ENCODE peak calls at places on chromosomes 1 and 21, in ten cellular contexts. One of them, this sample, is unnamed.
A peak's percentile ranks its signal among the peaks of the same experiment; 100 is the strongest.

GRCh38 chr1:209053587-209053986 is 529.9 kb upstream of the CAMK1G start:
- ATAC-seq in Right ventricle myocardium inferior: no peak
- ATAC-seq in CD4-positive, CD25-positive, alpha-beta regulatory T cell: no peak
- ATAC-seq in GM12878: no peak
- ATAC-seq in HCT116: no peak
- ATAC-seq in left colon: no peak
- ATAC-seq in left cardiac atrium: no peak
- ATAC-seq in activated CD4-positive, CD25-positive, alpha-beta regulatory T cell treated with anti-CD3 and anti-CD28 coated beads, Interleukin-2, amount 50 U/mL, for 24 hours: no peak
- ATAC-seq in naive thymus-derived CD8-positive, alpha-beta T cell: no peak
- ATAC-seq in pancreas: no peak
- ATAC-seq in this sample: no peak

GRCh38 chr1:37752213-37752582 is 12.7 kb downstream of the EPHA10 start:
- ATAC-seq in Right ventricle myocardium inferior: no peak
- ATAC-seq in CD4-positive, CD25-positive, alpha-beta regulatory T cell: no peak
- ATAC-seq in GM12878: no peak
- ATAC-seq in HCT116: no peak
- ATAC-seq in left colon: peak; percentile 40
- ATAC-seq in left cardiac atrium: no peak
- ATAC-seq in activated CD4-positive, CD25-positive, alpha-beta regulatory T cell treated with anti-CD3 and anti-CD28 coated beads, Interleukin-2, amount 50 U/mL, for 24 hours: no peak
- ATAC-seq in naive thymus-derived CD8-positive, alpha-beta T cell: no peak
- ATAC-seq in pancreas: peak; percentile 6
- ATAC-seq in this sample: no peak

GRCh38 chr1:90761156-90761555 is 44.1 kb upstream of the BARHL2 start:
- ATAC-seq in Right ventricle myocardium inferior: no peak
- ATAC-seq in CD4-positive, CD25-positive, alpha-beta regulatory T cell: no peak
- ATAC-seq in GM12878: no peak
- ATAC-seq in HCT116: no peak
- ATAC-seq in left colon: no peak
- ATAC-seq in left cardiac atrium: no peak
- ATAC-seq in activated CD4-positive, CD25-positive, alpha-beta regulatory T cell treated with anti-CD3 and anti-CD28 coated beads, Interleukin-2, amount 50 U/mL, for 24 hours: no peak
- ATAC-seq in naive thymus-derived CD8-positive, alpha-beta T cell: no peak
- ATAC-seq in pancreas: no peak
- ATAC-seq in this sample: no peak

GRCh38 chr1:149978547-149979023 is 31.9 kb downstream of the OTUD7B start:
- ATAC-seq in Right ventricle myocardium inferior: no peak
- ATAC-seq in CD4-positive, CD25-positive, alpha-beta regulatory T cell: no peak
- ATAC-seq in GM12878: no peak
- ATAC-seq in HCT116: no peak
- ATAC-seq in left colon: peak; percentile 62
- ATAC-seq in left cardiac atrium: no peak
- ATAC-seq in activated CD4-positive, CD25-positive, alpha-beta regulatory T cell treated with anti-CD3 and anti-CD28 coated beads, Interleukin-2, amount 50 U/mL, for 24 hours: no peak
- ATAC-seq in naive thymus-derived CD8-positive, alpha-beta T cell: no peak
- ATAC-seq in pancreas: peak; percentile 45
- ATAC-seq in this sample: no peak

GRCh38 chr21:29125199-29125598 is 5.2 kb upstream of the MAP3K7CL start:
- ATAC-seq in Right ventricle myocardium inferior: no peak
- ATAC-seq in CD4-positive, CD25-positive, alpha-beta regulatory T cell: peak; percentile 31
- ATAC-seq in GM12878: peak; percentile 94
- ATAC-seq in HCT116: no peak
- ATAC-seq in left colon: no peak
- ATAC-seq in left cardiac atrium: no peak
- ATAC-seq in activated CD4-positive, CD25-positive, alpha-beta regulatory T cell treated with anti-CD3 and anti-CD28 coated beads, Interleukin-2, amount 50 U/mL, for 24 hours: peak; percentile 61
- ATAC-seq in naive thymus-derived CD8-positive, alpha-beta T cell: no peak
- ATAC-seq in pancreas: no peak
- ATAC-seq in this sample: no peak

GRCh38 chr1:61898658-61899057 is 156.4 kb downstream of the PATJ start:
- ATAC-seq in Right ventricle myocardium inferior: no peak
- ATAC-seq in CD4-positive, CD25-positive, alpha-beta regulatory T cell: no peak
- ATAC-seq in GM12878: no peak
- ATAC-seq in HCT116: no peak
- ATAC-seq in left colon: no peak
- ATAC-seq in left cardiac atrium: peak; percentile 30
- ATAC-seq in activated CD4-positive, CD25-positive, alpha-beta regulatory T cell treated with anti-CD3 and anti-CD28 coated beads, Interleukin-2, amount 50 U/mL, for 24 hours: no peak
- ATAC-seq in naive thymus-derived CD8-positive, alpha-beta T cell: no peak
- ATAC-seq in pancreas: no peak
- ATAC-seq in this sample: no peak

GRCh38 chr1:32695098-32695904 is 7.3 kb downstream of the SYNC start:
- ATAC-seq in Right ventricle myocardium inferior: peak; percentile 30
- ATAC-seq in CD4-positive, CD25-positive, alpha-beta regulatory T cell: no peak
- ATAC-seq in GM12878: no peak
- ATAC-seq in HCT116: peak; percentile 60
- ATAC-seq in left colon: peak; percentile 27
- ATAC-seq in left cardiac atrium: peak; percentile 65
- ATAC-seq in activated CD4-positive, CD25-positive, alpha-beta regulatory T cell treated with anti-CD3 and anti-CD28 coated beads, Interleukin-2, amount 50 U/mL, for 24 hours: no peak
- ATAC-seq in naive thymus-derived CD8-positive, alpha-beta T cell: no peak
- ATAC-seq in pancreas: peak; percentile 76
- ATAC-seq in this sample: peak; percentile 25

GRCh38 chr1:36643391-36644270 is 160.9 kb upstream of the CSF3R start:
- ATAC-seq in Right ventricle myocardium inferior: no peak
- ATAC-seq in CD4-positive, CD25-positive, alpha-beta regulatory T cell: no peak
- ATAC-seq in GM12878: no peak
- ATAC-seq in HCT116: no peak
- ATAC-seq in left colon: no peak
- ATAC-seq in left cardiac atrium: no peak
- ATAC-seq in activated CD4-positive, CD25-positive, alpha-beta regulatory T cell treated with anti-CD3 and anti-CD28 coated beads, Interleukin-2, amount 50 U/mL, for 24 hours: no peak
- ATAC-seq in naive thymus-derived CD8-positive, alpha-beta T cell: no peak
- ATAC-seq in pancreas: no peak
- ATAC-seq in this sample: no peak

GRCh38 chr1:51061231-51061943 is 40.6 kb upstream of the C1orf185 start:
- ATAC-seq in Right ventricle myocardium inferior: no peak
- ATAC-seq in CD4-positive, CD25-positive, alpha-beta regulatory T cell: no peak
- ATAC-seq in GM12878: no peak
- ATAC-seq in HCT116: no peak
- ATAC-seq in left colon: no peak
- ATAC-seq in left cardiac atrium: no peak
- ATAC-seq in activated CD4-positive, CD25-positive, alpha-beta regulatory T cell treated with anti-CD3 and anti-CD28 coated beads, Interleukin-2, amount 50 U/mL, for 24 hours: no peak
- ATAC-seq in naive thymus-derived CD8-positive, alpha-beta T cell: no peak
- ATAC-seq in pancreas: no peak
- ATAC-seq in this sample: no peak

GRCh38 chr1:83850849-83851248 is 148.1 kb downstream of the TTLL7 start:
- ATAC-seq in Right ventricle myocardium inferior: no peak
- ATAC-seq in CD4-positive, CD25-positive, alpha-beta regulatory T cell: no peak
- ATAC-seq in GM12878: no peak
- ATAC-seq in HCT116: no peak
- ATAC-seq in left colon: peak; percentile 96
- ATAC-seq in left cardiac atrium: no peak
- ATAC-seq in activated CD4-positive, CD25-positive, alpha-beta regulatory T cell treated with anti-CD3 and anti-CD28 coated beads, Interleukin-2, amount 50 U/mL, for 24 hours: no peak
- ATAC-seq in naive thymus-derived CD8-positive, alpha-beta T cell: no peak
- ATAC-seq in pancreas: peak; percentile 81
- ATAC-seq in this sample: no peak

GRCh38 chr21:29454179-29454578 is 155.5 kb downstream of the BACH1 start:
- ATAC-seq in Right ventricle myocardium inferior: no peak
- ATAC-seq in CD4-positive, CD25-positive, alpha-beta regulatory T cell: no peak
- ATAC-seq in GM12878: no peak
- ATAC-seq in HCT116: no peak
- ATAC-seq in left colon: no peak
- ATAC-seq in left cardiac atrium: no peak
- ATAC-seq in activated CD4-positive, CD25-positive, alpha-beta regulatory T cell treated with anti-CD3 and anti-CD28 coated beads, Interleukin-2, amount 50 U/mL, for 24 hours: no peak
- ATAC-seq in naive thymus-derived CD8-positive, alpha-beta T cell: no peak
- ATAC-seq in pancreas: no peak
- ATAC-seq in this sample: no peak

GRCh38 chr1:21639594-21640041 is 29.5 kb downstream of the RAP1GAP start:
- ATAC-seq in Right ventricle myocardium inferior: no peak
- ATAC-seq in CD4-positive, CD25-positive, alpha-beta regulatory T cell: no peak
- ATAC-seq in GM12878: no peak
- ATAC-seq in HCT116: peak; percentile 25
- ATAC-seq in left colon: peak; percentile 67
- ATAC-seq in left cardiac atrium: peak; percentile 52
- ATAC-seq in activated CD4-positive, CD25-positive, alpha-beta regulatory T cell treated with anti-CD3 and anti-CD28 coated beads, Interleukin-2, amount 50 U/mL, for 24 hours: no peak
- ATAC-seq in naive thymus-derived CD8-positive, alpha-beta T cell: no peak
- ATAC-seq in pancreas: peak; percentile 2
- ATAC-seq in this sample: peak; percentile 50

GRCh38 chr1:25080294-25081209 is 150.5 kb upstream of the RUNX3 start:
- ATAC-seq in Right ventricle myocardium inferior: no peak
- ATAC-seq in CD4-positive, CD25-positive, alpha-beta regulatory T cell: no peak
- ATAC-seq in GM12878: peak; percentile 56
- ATAC-seq in HCT116: peak; percentile 58
- ATAC-seq in left colon: no peak
- ATAC-seq in left cardiac atrium: no peak
- ATAC-seq in activated CD4-positive, CD25-positive, alpha-beta regulatory T cell treated with anti-CD3 and anti-CD28 coated beads, Interleukin-2, amount 50 U/mL, for 24 hours: no peak
- ATAC-seq in naive thymus-derived CD8-positive, alpha-beta T cell: no peak
- ATAC-seq in pancreas: no peak
- ATAC-seq in this sample: no peak

GRCh38 chr1:206465951-206466350 is 4.3 kb upstream of the IKBKE start:
- ATAC-seq in Right ventricle myocardium inferior: no peak
- ATAC-seq in CD4-positive, CD25-positive, alpha-beta regulatory T cell: peak; percentile 5
- ATAC-seq in GM12878: peak; percentile 9
- ATAC-seq in HCT116: no peak
- ATAC-seq in left colon: no peak
- ATAC-seq in left cardiac atrium: no peak
- ATAC-seq in activated CD4-positive, CD25-positive, alpha-beta regulatory T cell treated with anti-CD3 and anti-CD28 coated beads, Interleukin-2, amount 50 U/mL, for 24 hours: peak; percentile 63
- ATAC-seq in naive thymus-derived CD8-positive, alpha-beta T cell: no peak
- ATAC-seq in pancreas: no peak
- ATAC-seq in this sample: no peak

GRCh38 chr1:28718601-28719331 is 18.0 kb upstream of the YTHDF2 start:
- ATAC-seq in Right ventricle myocardium inferior: no peak
- ATAC-seq in CD4-positive, CD25-positive, alpha-beta regulatory T cell: no peak
- ATAC-seq in GM12878: no peak
- ATAC-seq in HCT116: no peak
- ATAC-seq in left colon: no peak
- ATAC-seq in left cardiac atrium: peak; percentile 53
- ATAC-seq in activated CD4-positive, CD25-positive, alpha-beta regulatory T cell treated with anti-CD3 and anti-CD28 coated beads, Interleukin-2, amount 50 U/mL, for 24 hours: no peak
- ATAC-seq in naive thymus-derived CD8-positive, alpha-beta T cell: no peak
- ATAC-seq in pancreas: no peak
- ATAC-seq in this sample: no peak

GRCh38 chr1:180521474-180522203 is 19.3 kb upstream of the ACBD6 start:
- ATAC-seq in Right ventricle myocardium inferior: no peak
- ATAC-seq in CD4-positive, CD25-positive, alpha-beta regulatory T cell: no peak
- ATAC-seq in GM12878: no peak
- ATAC-seq in HCT116: peak; percentile 66
- ATAC-seq in left colon: no peak
- ATAC-seq in left cardiac atrium: no peak
- ATAC-seq in activated CD4-positive, CD25-positive, alpha-beta regulatory T cell treated with anti-CD3 and anti-CD28 coated beads, Interleukin-2, amount 50 U/mL, for 24 hours: no peak
- ATAC-seq in naive thymus-derived CD8-positive, alpha-beta T cell: no peak
- ATAC-seq in pancreas: peak; percentile 75
- ATAC-seq in this sample: peak; percentile 74

GRCh38 chr1:236556606-236557005 is 32.8 kb downstream of the LGALS8 start:
- ATAC-seq in Right ventricle myocardium inferior: no peak
- ATAC-seq in CD4-positive, CD25-positive, alpha-beta regulatory T cell: no peak
- ATAC-seq in GM12878: no peak
- ATAC-seq in HCT116: no peak
- ATAC-seq in left colon: no peak
- ATAC-seq in left cardiac atrium: no peak
- ATAC-seq in activated CD4-positive, CD25-positive, alpha-beta regulatory T cell treated with anti-CD3 and anti-CD28 coated beads, Interleukin-2, amount 50 U/mL, for 24 hours: no peak
- ATAC-seq in naive thymus-derived CD8-positive, alpha-beta T cell: no peak
- ATAC-seq in pancreas: peak; percentile 30
- ATAC-seq in this sample: no peak

GRCh38 chr1:10665930-10666850 is 130.3 kb downstream of the CASZ1 start:
- ATAC-seq in Right ventricle myocardium inferior: peak; percentile 69
- ATAC-seq in CD4-positive, CD25-positive, alpha-beta regulatory T cell: no peak
- ATAC-seq in GM12878: no peak
- ATAC-seq in HCT116: no peak
- ATAC-seq in left colon: peak; percentile 8
- ATAC-seq in left cardiac atrium: peak; percentile 77
- ATAC-seq in activated CD4-positive, CD25-positive, alpha-beta regulatory T cell treated with anti-CD3 and anti-CD28 coated beads, Interleukin-2, amount 50 U/mL, for 24 hours: no peak
- ATAC-seq in naive thymus-derived CD8-positive, alpha-beta T cell: no peak
- ATAC-seq in pancreas: peak; percentile 65
- ATAC-seq in this sample: peak; percentile 21

GRCh38 chr1:232704694-232705680 is 75.1 kb upstream of the SIPA1L2 start:
- ATAC-seq in Right ventricle myocardium inferior: peak; percentile 89
- ATAC-seq in CD4-positive, CD25-positive, alpha-beta regulatory T cell: no peak
- ATAC-seq in GM12878: no peak
- ATAC-seq in HCT116: peak; percentile 78
- ATAC-seq in left colon: peak; percentile 82
- ATAC-seq in left cardiac atrium: peak; percentile 94
- ATAC-seq in activated CD4-positive, CD25-positive, alpha-beta regulatory T cell treated with anti-CD3 and anti-CD28 coated beads, Interleukin-2, amount 50 U/mL, for 24 hours: no peak
- ATAC-seq in naive thymus-derived CD8-positive, alpha-beta T cell: no peak
- ATAC-seq in pancreas: peak; percentile 93
- ATAC-seq in this sample: peak; percentile 86

GRCh38 chr1:236767276-236767675 is 27.8 kb upstream of the MTR start:
- ATAC-seq in Right ventricle myocardium inferior: no peak
- ATAC-seq in CD4-positive, CD25-positive, alpha-beta regulatory T cell: no peak
- ATAC-seq in GM12878: no peak
- ATAC-seq in HCT116: no peak
- ATAC-seq in left colon: no peak
- ATAC-seq in left cardiac atrium: no peak
- ATAC-seq in activated CD4-positive, CD25-positive, alpha-beta regulatory T cell treated with anti-CD3 and anti-CD28 coated beads, Interleukin-2, amount 50 U/mL, for 24 hours: no peak
- ATAC-seq in naive thymus-derived CD8-positive, alpha-beta T cell: no peak
- ATAC-seq in pancreas: no peak
- ATAC-seq in this sample: no peak

GRCh38 chr1:167899253-167899681 is 14.7 kb downstream of the ADCY10 start:
- ATAC-seq in Right ventricle myocardium inferior: peak; percentile 79
- ATAC-seq in CD4-positive, CD25-positive, alpha-beta regulatory T cell: no peak
- ATAC-seq in GM12878: peak; percentile 99
- ATAC-seq in HCT116: no peak
- ATAC-seq in left colon: no peak
- ATAC-seq in left cardiac atrium: peak; percentile 65
- ATAC-seq in activated CD4-positive, CD25-positive, alpha-beta regulatory T cell treated with anti-CD3 and anti-CD28 coated beads, Interleukin-2, amount 50 U/mL, for 24 hours: no peak
- ATAC-seq in naive thymus-derived CD8-positive, alpha-beta T cell: no peak
- ATAC-seq in pancreas: peak; percentile 83
- ATAC-seq in this sample: no peak

This sample was measured in esophagus mucosa.